ENCODE peak calls at places on chromosomes 13 and 19, in nine cellular contexts. S, E, H, U, M, Z, I, A and C are unnamed samples.

GRCh38 chr13:41639955-41640780 is 182.8 kb downstream of the RGCC start:
- DNase-seq in E (no peak), I (no peak), Z (peak), A (no peak), S (no peak), M (no peak), U (peak), H (no peak), C (no peak)

GRCh38 chr13:106243011-106243410 is 292.5 kb downstream of the EFNB2 start:
- DNase-seq in Z (no peak), S (no peak), E (no peak), M (no peak), H (no peak), U (no peak), A (no peak), I (no peak), C (no peak)

GRCh38 chr13:79541426-79542049 is 60.6 kb downstream of the NDFIP2 start:
- DNase-seq in I (no peak), S (no peak), A (no peak), E (peak), Z (peak), M (peak), U (peak), H (no peak), C (peak)

GRCh38 chr19:32866564-32867265 is 2.9 kb downstream of the SLC7A9 start:
- DNase-seq in U (no peak), M (no peak), S (no peak), A (no peak), E (no peak), I (no peak), Z (no peak), H (no peak), C (no peak)

GRCh38 chr19:8526345-8527062 is 12.5 kb upstream of the ZNF414 start:
- DNase-seq in E (peak), Z (peak), H (peak), A (peak), I (peak), S (peak), M (peak), U (no peak), C (peak)

GRCh38 chr13:70080030-70080429 is 27.6 kb upstream of the ATXN8OS start:
- DNase-seq in E (no peak), S (no peak), M (no peak), H (no peak), U (no peak), I (peak), A (no peak), Z (no peak), C (peak)

GRCh38 chr13:114025432-114026127 is 51.7 kb upstream of the C13orf46 start:
- DNase-seq in E (peak), Z (no peak), M (peak), I (peak), H (no peak), S (no peak), U (no peak), A (no peak), C (no peak)

GRCh38 chr19:32862741-32863140 is 6.8 kb downstream of the SLC7A9 start:
- DNase-seq in M (no peak), H (no peak), I (no peak), Z (no peak), U (no peak), S (peak), A (no peak), E (no peak), C (no peak)

GRCh38 chr19:16901491-16902175 is 12.8 kb downstream of the F2RL3 start:
- DNase-seq in U (no peak), M (no peak), E (no peak), I (no peak), Z (no peak), S (no peak), H (no peak), A (no peak), C (no peak)

GRCh38 chr19:42229855-42230331 is 9.8 kb downstream of the ZNF526 start:
- DNase-seq in A (no peak), Z (no peak), S (no peak), E (peak), U (no peak), M (no peak), H (no peak), I (no peak), C (no peak)

GRCh38 chr13:24700539-24700938 is 20.3 kb downstream of the ATP12A start:
- DNase-seq in M (no peak), E (no peak), U (no peak), I (no peak), H (no peak), A (no peak), Z (no peak), S (no peak), C (no peak)

GRCh38 chr13:113364933-113365371 is 1.0 kb upstream of the GRTP1 start:
- DNase-seq in U (no peak), E (no peak), Z (no peak), I (no peak), M (no peak), A (no peak), S (peak), H (no peak), C (no peak)

GRCh38 chr19:16895467-16896097 is 6.8 kb downstream of the F2RL3 start:
- DNase-seq in A (no peak), U (no peak), H (no peak), Z (no peak), I (no peak), S (no peak), M (peak), E (no peak), C (no peak)

GRCh38 chr19:3366761-3367571 is 583 bp downstream of the NFIC start:
- DNase-seq in E (no peak), M (peak), S (no peak), H (no peak), A (no peak), I (peak), Z (no peak), U (no peak), C (no peak)

GRCh38 chr19:4064551-4065260 is 2.0 kb downstream of the ZBTB7A start:
- DNase-seq in I (peak), E (no peak), Z (peak), U (no peak), S (peak), A (no peak), M (peak), H (peak), C (no peak)

GRCh38 chr13:36758345-36758744 is 60.7 kb upstream of the RFXAP start:
- DNase-seq in Z (no peak), S (no peak), E (no peak), M (peak), A (no peak), I (no peak), U (no peak), H (no peak), C (no peak)

GRCh38 chr19:52070496-52070895 is 21.9 kb upstream of the ZNF432 start:
- DNase-seq in S (no peak), I (no peak), M (no peak), H (no peak), A (no peak), Z (no peak), U (no peak), E (peak), C (no peak)

GRCh38 chr13:46964789-46965527 is 68.1 kb upstream of the HTR2A start:
- DNase-seq in I (no peak), H (no peak), A (no peak), U (peak), M (no peak), Z (no peak), E (peak), S (no peak), C (peak)

GRCh38 chr13:48231080-48231479 is 1.9 kb upstream of the ITM2B start:
- DNase-seq in I (no peak), A (no peak), H (no peak), E (no peak), U (no peak), S (no peak), M (no peak), Z (peak), C (no peak)

GRCh38 chr19:1273263-1274041 is 1.9 kb upstream of the FAM174C start:
- DNase-seq in Z (no peak), A (no peak), E (no peak), H (no peak), S (no peak), U (no peak), I (no peak), M (no peak), C (no peak)

GRCh38 chr13:33388254-33388998 is 102.9 kb upstream of the STARD13 start:
- DNase-seq in U (no peak), H (no peak), A (no peak), S (no peak), M (peak), Z (peak), I (no peak), E (no peak), C (no peak)

GRCh38 chr13:76643596-76643995 is 242.6 kb downstream of the KCTD12 start:
- DNase-seq in S (no peak), I (no peak), H (no peak), M (no peak), U (no peak), Z (no peak), A (no peak), E (no peak), C (no peak)

GRCh38 chr13:103772576-103772975 is 706.4 kb upstream of the SLC10A2 start:
- DNase-seq in E (no peak), I (no peak), Z (no peak), S (no peak), U (no peak), H (no peak), A (no peak), M (no peak), C (no peak)
- TF ChIP-seq CTCF in E (no peak), I (no peak), Z (no peak), S (no peak), U (no peak), H (no peak), A (no peak), M (no peak), C (no peak)

DNA sequence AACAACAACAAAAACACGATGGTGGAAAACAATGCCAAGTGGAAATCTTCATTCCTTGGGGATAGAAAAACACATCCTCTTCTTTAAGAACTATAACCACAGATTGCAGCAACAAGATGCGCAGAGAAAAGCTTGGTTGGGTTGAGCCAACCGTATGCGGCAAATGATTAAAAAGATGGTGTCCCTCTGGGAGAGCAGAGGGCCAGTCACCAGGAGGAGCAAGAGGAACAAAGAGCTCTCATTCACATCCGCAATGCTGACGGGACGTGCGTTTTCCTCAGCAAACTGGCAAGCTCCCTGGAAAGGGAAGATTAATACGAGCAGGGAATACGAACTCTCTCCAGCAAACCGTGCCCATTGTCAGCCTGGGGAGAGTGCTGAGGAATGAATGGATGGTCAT is 141.6 kb downstream of the KATNAL1 start:
- DNase-seq in E (no peak), H (no peak), A (no peak), I (no peak), U (peak), S (no peak), Z (no peak), M (no peak), C (no peak)
- TF ChIP-seq CTCF in E (no peak), H (no peak), A (no peak), I (no peak), U (peak), S (no peak), Z (no peak), M (peak), C (peak)

GRCh38 chr19:47778089-47778953 is at the start of gene SELENOW:
- DNase-seq in S (peak), A (no peak), H (peak), U (no peak), I (peak), Z (peak), E (peak), M (peak), C (peak)

GRCh38 chr19:47779524-47780214 is 1.2 kb downstream of the SELENOW start:
- DNase-seq in A (peak), I (peak), U (no peak), S (peak), E (no peak), Z (peak), M (peak), H (no peak), C (no peak)

GRCh38 chr19:47778954-47779351 is 450 bp downstream of the SELENOW start:
- DNase-seq in Z (peak), E (no peak), I (peak), U (no peak), H (no peak), A (no peak), M (peak), S (no peak), C (no peak)

GRCh38 chr19:47780215-47780551 is 1.7 kb downstream of the SELENOW start:
- DNase-seq in I (no peak), M (no peak), Z (no peak), E (no peak), H (no peak), A (no peak), U (no peak), S (no peak), C (no peak)

DNA sequence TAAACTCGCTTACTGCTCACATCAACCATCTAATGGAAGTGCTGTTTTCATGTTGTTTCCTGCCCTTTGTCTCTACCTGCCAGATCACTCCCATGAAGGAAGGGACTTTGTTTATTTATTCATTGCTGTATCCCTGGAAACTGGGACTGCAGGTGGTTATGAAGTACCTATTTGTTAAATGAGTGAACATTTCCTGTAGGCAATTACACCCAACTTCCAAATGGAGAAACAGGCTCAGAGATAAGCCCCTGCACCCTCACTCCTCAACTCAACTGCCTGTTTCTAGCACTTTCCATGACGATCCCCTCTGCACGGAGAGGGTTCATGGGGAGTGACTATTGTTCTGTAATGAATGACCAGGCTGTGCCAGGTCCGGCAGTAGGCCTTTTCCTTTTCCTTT is 1.9 kb upstream of the SELENOW start:
- DNase-seq in M (no peak), Z (peak), A (no peak), H (peak), I (no peak), S (no peak), U (no peak), E (no peak), C (no peak)
- TF ChIP-seq CTCF in M (no peak), Z (no peak), A (no peak), H (no peak), I (no peak), S (no peak), U (no peak), E (no peak), C (no peak)

DNA sequence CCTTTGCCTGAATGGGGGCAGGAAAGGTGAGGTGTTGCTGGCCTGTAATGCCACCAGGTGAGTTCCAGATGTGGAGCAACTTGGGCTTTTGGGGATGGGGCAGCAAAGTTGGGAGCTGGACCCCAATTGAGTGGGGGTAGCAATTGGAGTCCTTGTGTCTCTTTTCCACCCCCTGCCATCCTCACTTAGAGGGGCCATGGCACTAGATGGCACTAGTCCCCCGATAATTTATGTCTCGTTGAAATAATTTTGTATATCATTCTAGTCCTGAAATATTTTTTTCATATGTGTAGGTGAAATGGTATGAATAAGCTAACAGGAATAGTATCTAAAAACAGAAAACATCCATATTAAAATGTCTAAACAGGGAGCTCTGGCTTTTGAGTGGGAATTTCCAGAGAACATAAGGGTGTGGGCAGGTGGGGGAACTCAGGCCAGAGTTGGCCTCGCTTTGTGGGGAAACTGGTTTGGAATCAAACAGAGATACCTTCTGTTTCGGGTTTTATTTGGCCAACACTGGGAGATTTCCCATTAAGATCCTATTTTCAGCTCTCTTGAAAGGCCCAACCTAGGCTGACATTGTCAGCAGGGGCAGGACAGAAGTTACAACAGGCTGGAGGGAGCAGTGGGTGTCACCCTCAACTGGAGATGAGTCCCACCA is 3.4 kb downstream of the ZNF576 start:
- DNase-seq in Z (no peak), H (no peak), A (no peak), I (no peak), E (no peak), S (no peak), M (no peak), U (no peak), C (no peak)
- TF ChIP-seq CTCF in Z (no peak), H (no peak), A (no peak), I (no peak), E (no peak), S (no peak), M (no peak), U (no peak), C (no peak)

GRCh38 chr19:40607311-40607871 is 6.2 kb downstream of the LTBP4 start:
- DNase-seq in H (peak), Z (no peak), M (no peak), I (peak), S (peak), E (no peak), U (no peak), A (no peak), C (no peak)

GRCh38 chr19:40604647-40605200 is 3.6 kb downstream of the LTBP4 start:
- DNase-seq in A (no peak), M (no peak), E (no peak), Z (peak), S (peak), I (peak), U (no peak), H (peak), C (no peak)

GRCh38 chr19:40603719-40604646 is 2.8 kb downstream of the LTBP4 start:
- DNase-seq in E (peak), M (peak), Z (peak), U (peak), S (peak), A (peak), H (peak), I (peak), C (peak)

GRCh38 chr19:40603071-40603718 is 2.0 kb downstream of the LTBP4 start:
- DNase-seq in A (no peak), I (peak), S (peak), Z (peak), H (no peak), E (peak), U (no peak), M (peak), C (no peak)

DNA sequence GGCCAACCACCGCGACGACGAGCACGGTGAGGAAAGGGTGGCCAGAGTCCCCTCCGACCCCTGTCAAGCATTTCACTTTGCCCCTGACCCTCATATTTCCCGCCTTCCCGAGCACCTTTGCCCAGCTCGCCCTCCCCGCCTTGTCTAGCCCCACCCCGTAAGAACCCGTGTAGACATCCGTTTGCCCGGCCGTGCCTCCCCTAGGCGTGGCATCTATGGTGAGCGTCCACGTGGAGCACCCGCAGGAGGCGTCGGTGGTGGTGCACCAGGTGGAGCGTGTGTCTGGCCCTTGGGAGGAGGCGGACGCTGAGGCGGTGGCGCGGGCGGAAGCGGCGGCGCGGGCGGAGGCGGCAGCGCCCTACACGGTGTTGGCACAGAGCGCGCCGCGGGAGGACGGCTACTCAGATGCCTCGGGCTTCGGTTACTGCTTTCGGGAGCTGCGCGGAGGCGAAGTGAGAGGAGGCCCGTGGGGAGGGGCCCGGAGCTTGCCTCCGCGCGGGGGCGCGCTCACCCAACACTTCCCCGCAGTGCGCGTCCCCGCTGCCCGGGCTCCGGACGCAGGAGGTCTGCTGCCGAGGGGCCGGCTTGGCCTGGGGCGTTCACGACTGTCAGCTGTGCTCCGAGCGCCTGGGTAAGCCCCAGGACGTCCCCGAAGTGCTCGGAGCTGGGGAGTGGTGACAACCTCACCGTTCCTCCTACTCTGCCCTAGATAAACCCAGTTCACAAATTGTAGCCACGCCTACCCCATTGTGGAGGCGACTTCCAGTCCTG is 4.2 kb downstream of the LTBP4 start:
- DNase-seq in I (peak), H (peak), A (no peak), M (peak), S (peak), E (peak), Z (peak), U (no peak), C (no peak)
- TF ChIP-seq CTCF in I (no peak), H (no peak), A (no peak), M (peak), S (no peak), E (peak), Z (peak), U (no peak), C (peak)